ENCODE peak calls at places on chromosomes 3 and 15, in ten cellular contexts. U, Z, J, G, D, N, F, Q, M and L are unnamed samples.
A peak's percentile ranks its signal among the peaks of the same experiment; 100 is the strongest.

GRCh38 chr3:71307884-71308697 is 275.4 kb downstream of the FOXP1 start:
- DNase-seq in U (no peak), Z (peak; percentile 7), J (peak; percentile 52), G (no peak), D (no peak), N (no peak), F (no peak), Q (no peak), M (no peak), L (no peak)

GRCh38 chr3:122427857-122428471 is 12.1 kb upstream of the WDR5B start:
- DNase-seq in U (no peak), Z (no peak), J (no peak), G (no peak), D (no peak), N (no peak), F (no peak), Q (no peak), M (no peak), L (no peak)

GRCh38 chr3:127424766-127425504 is 137.1 kb upstream of the PRR20G start:
- DNase-seq in U (no peak), Z (no peak), J (no peak), G (peak; percentile 45), D (no peak), N (no peak), F (no peak), Q (no peak), M (no peak), L (peak; percentile 13)

GRCh38 chr15:40054746-40055575 is 16.0 kb upstream of the SRP14 start:
- DNase-seq in U (no peak), Z (peak; percentile 71), J (peak; percentile 67), G (no peak), D (peak; percentile 27), N (peak; percentile 6), F (peak; percentile 25), Q (peak; percentile 72), M (peak; percentile 35), L (no peak)

GRCh38 chr15:78397382-78397781 is 40.6 kb upstream of the IREB2 start:
- DNase-seq in U (no peak), Z (no peak), J (no peak), G (no peak), D (no peak), N (no peak), F (no peak), Q (no peak), M (no peak), L (no peak)

GRCh38 chr15:86336051-86336788 is 256.5 kb downstream of the AGBL1 start:
- DNase-seq in U (no peak), Z (no peak), J (no peak), G (no peak), D (no peak), N (no peak), F (no peak), Q (no peak), M (peak; percentile 8), L (no peak)

GRCh38 chr15:96329403-96329981 is 1.0 kb upstream of the NR2F2 start:
- DNase-seq in U (no peak), Z (no peak), J (peak; percentile 86), G (no peak), D (no peak), N (no peak), F (peak; percentile 8), Q (peak; percentile 42), M (no peak), L (no peak)

GRCh38 chr15:19973718-19974117 is 567.9 kb downstream of the GOLGA6L6 start:
- DNase-seq in U (peak; percentile 15), Z (no peak), J (no peak), G (peak; percentile 38), D (no peak), N (no peak), F (no peak), Q (no peak), M (no peak), L (peak; percentile 60)

GRCh38 chr15:85282504-85283115 is 97.8 kb upstream of the AKAP13 start:
- DNase-seq in U (no peak), Z (no peak), J (peak; percentile 41), G (no peak), D (no peak), N (no peak), F (no peak), Q (peak; percentile 75), M (peak; percentile 49), L (no peak)

GRCh38 chr15:83062768-83063180 is 4.3 kb downstream of the BTBD1 start:
- DNase-seq in U (no peak), Z (no peak), J (no peak), G (no peak), D (no peak), N (no peak), F (no peak), Q (no peak), M (no peak), L (no peak)